ENCODE peak calls at places on chromosome 3, in four cellular contexts. One of them, this sample, is unnamed. For H3K4me1 and H3K9me3, the result is how much of the 10 kb centered on the place peaks cover.

GRCh38 chr3:31960793-31961431 is 20.1 kb downstream of the OSBPL10 start:
- DNase-seq in left ventricle myocardium inferior: no peak
- DNase-seq in A549: peak
- DNase-seq in OCI-LY7: peak
- DNase-seq in this sample: no peak

GRCh38 chr3:182245059-182245458 is 533.3 kb downstream of the SOX2 start:
- DNase-seq in A549: no peak
- DNase-seq in left ventricle myocardium inferior: no peak
- DNase-seq in OCI-LY7: no peak
- DNase-seq in this sample: no peak

GRCh38 chr3:32410367-32411246 is 19.0 kb downstream of the CMTM7 start:
- DNase-seq in left ventricle myocardium inferior: no peak
- DNase-seq in A549: no peak
- DNase-seq in OCI-LY7: no peak
- DNase-seq in this sample: no peak

GRCh38 chr3:52897130-52898109 is at the start of gene STIMATE:
- DNase-seq in left ventricle myocardium inferior: peak
- DNase-seq in A549: peak
- DNase-seq in OCI-LY7: peak
- DNase-seq in this sample: peak

GRCh38 chr3:173397161-173398110 is at the start of gene NLGN1:
- DNase-seq in left ventricle myocardium inferior: peak
- DNase-seq in OCI-LY7: no peak
- DNase-seq in A549: no peak
- DNase-seq in this sample: peak

GRCh38 chr3:49626796-49627195 is 47.4 kb upstream of the APEH start:
- DNase-seq in OCI-LY7: no peak
- DNase-seq in left ventricle myocardium inferior: no peak
- DNase-seq in A549: no peak
- DNase-seq in this sample: no peak

GRCh38 chr3:59759298-59760169 is 709.7 kb upstream of the CFAP20DC start:
- DNase-seq in OCI-LY7: no peak
- DNase-seq in left ventricle myocardium inferior: no peak
- DNase-seq in A549: no peak
- DNase-seq in this sample: no peak

GRCh38 chr3:127588675-127589577 is 1.6 kb downstream of the TPRA1 start:
- DNase-seq in OCI-LY7: peak
- DNase-seq in A549: no peak
- DNase-seq in left ventricle myocardium inferior: no peak
- DNase-seq in this sample: no peak

GRCh38 chr3:161796312-161796711 is 299.7 kb downstream of the OTOL1 start:
- DNase-seq in left ventricle myocardium inferior: no peak
- DNase-seq in OCI-LY7: no peak
- DNase-seq in A549: no peak
- DNase-seq in this sample: no peak

GRCh38 chr3:152969557-152970300 is 134.8 kb downstream of the P2RY1 start:
- DNase-seq in A549: peak
- DNase-seq in left ventricle myocardium inferior: no peak
- DNase-seq in OCI-LY7: no peak
- DNase-seq in this sample: no peak

GRCh38 chr3:171646357-171647133 is 163.7 kb downstream of the PLD1 start:
- DNase-seq in OCI-LY7: peak
- DNase-seq in A549: peak
- DNase-seq in left ventricle myocardium inferior: no peak
- DNase-seq in this sample: no peak

GRCh38 chr3:32969656-32970055 is 18.2 kb downstream of the CCR4 start:
- DNase-seq in left ventricle myocardium inferior: no peak
- DNase-seq in OCI-LY7: no peak
- DNase-seq in A549: peak
- DNase-seq in this sample: no peak

GRCh38 chr3:126340081-126340511 is 17.1 kb downstream of the KLF15 start:
- DNase-seq in OCI-LY7: no peak
- DNase-seq in A549: no peak
- DNase-seq in left ventricle myocardium inferior: peak
- DNase-seq in this sample: no peak

GRCh38 chr3:72738752-72739520 is 109.3 kb downstream of the SHQ1 start:
- DNase-seq in A549: peak
- DNase-seq in OCI-LY7: peak
- DNase-seq in left ventricle myocardium inferior: peak
- DNase-seq in this sample: peak

GRCh38 chr3:52405601-52406115 is 39.2 kb downstream of the SEMA3G start:
- DNase-seq in left ventricle myocardium inferior: no peak
- DNase-seq in A549: no peak
- DNase-seq in OCI-LY7: no peak
- DNase-seq in this sample: no peak

GRCh38 chr3:196506687-196507086 is 3.1 kb upstream of the RNF168 start:
- DNase-seq in OCI-LY7: no peak
- DNase-seq in A549: no peak
- DNase-seq in left ventricle myocardium inferior: no peak
- DNase-seq in this sample: no peak

GRCh38 chr3:69181592-69182211 is 59.3 kb upstream of the LMOD3 start:
- DNase-seq in A549: peak
- DNase-seq in left ventricle myocardium inferior: no peak
- DNase-seq in OCI-LY7: no peak
- DNase-seq in this sample: no peak

GRCh38 chr3:53198256-53198977 is 37.4 kb downstream of the PRKCD start:
- DNase-seq in left ventricle myocardium inferior: no peak
- DNase-seq in OCI-LY7: peak
- DNase-seq in A549: no peak
- DNase-seq in this sample: no peak

GRCh38 chr3:99319961-99320360 is 318.4 kb upstream of the COL8A1 start:
- DNase-seq in left ventricle myocardium inferior: no peak
- DNase-seq in A549: no peak
- DNase-seq in OCI-LY7: no peak
- DNase-seq in this sample: no peak

GRCh38 chr3:124691599-124691998 is 38.7 kb upstream of the UMPS start:
- DNase-seq in left ventricle myocardium inferior: no peak
- DNase-seq in OCI-LY7: no peak
- DNase-seq in A549: no peak
- DNase-seq in this sample: no peak

GRCh38 chr3:142857056-142857455 is 31.8 kb downstream of the PCOLCE2 start:
- DNase-seq in A549: peak
- DNase-seq in left ventricle myocardium inferior: peak
- DNase-seq in OCI-LY7: peak
- DNase-seq in this sample: no peak

GRCh38 chr3:108311797-108312196 is 15.4 kb downstream of the HHLA2 start:
- DNase-seq in A549: no peak
- DNase-seq in OCI-LY7: no peak
- DNase-seq in left ventricle myocardium inferior: no peak
- DNase-seq in this sample: no peak

GRCh38 chr3:105394177-105394576 is 27.5 kb downstream of the ALCAM start:
- DNase-seq in OCI-LY7: no peak
- DNase-seq in A549: no peak
- DNase-seq in left ventricle myocardium inferior: no peak
- DNase-seq in this sample: no peak

GRCh38 chr3:29441422-29441821 is 160.6 kb downstream of the RBMS3 start:
- DNase-seq in OCI-LY7: no peak
- DNase-seq in left ventricle myocardium inferior: no peak
- DNase-seq in A549: no peak
- DNase-seq in this sample: no peak

GRCh38 chr3:57597973-57598351 is 818 bp upstream of the ARF4 start:
- DNase-seq in A549: no peak
- DNase-seq in OCI-LY7: no peak
- DNase-seq in left ventricle myocardium inferior: no peak
- DNase-seq in this sample: no peak

GRCh38 chr3:127226946-127227842 is 34.3 kb downstream of the PRR23E start:
- DNase-seq in OCI-LY7: no peak
- DNase-seq in left ventricle myocardium inferior: no peak
- DNase-seq in A549: peak
- DNase-seq in this sample: peak

GRCh38 chr3:79953591-79954105 is 185.8 kb upstream of the ROBO1 start:
- DNase-seq in A549: no peak
- DNase-seq in OCI-LY7: no peak
- DNase-seq in left ventricle myocardium inferior: no peak
- DNase-seq in this sample: no peak

GRCh38 chr3:183500981-183501704 is 54.4 kb downstream of the KLHL6 start:
- DNase-seq in OCI-LY7: no peak
- DNase-seq in A549: no peak
- DNase-seq in left ventricle myocardium inferior: no peak
- DNase-seq in this sample: peak

GRCh38 chr3:39000008-39000450 is 51.7 kb downstream of the SCN11A start:
- DNase-seq in A549: peak
- DNase-seq in OCI-LY7: peak
- DNase-seq in left ventricle myocardium inferior: no peak
- DNase-seq in this sample: no peak

GRCh38 chr3:86774082-86774691 is 216.8 kb downstream of the VGLL3 start:
- DNase-seq in A549: peak
- DNase-seq in left ventricle myocardium inferior: no peak
- DNase-seq in OCI-LY7: peak
- DNase-seq in this sample: no peak

GRCh38 chr3:110272525-110272924 is 799.1 kb upstream of the NECTIN3 start:
- DNase-seq in A549: no peak
- DNase-seq in OCI-LY7: no peak
- DNase-seq in left ventricle myocardium inferior: no peak
- DNase-seq in this sample: no peak

GRCh38 chr3:100277255-100277800 is 16.5 kb downstream of the TBC1D23 start:
- DNase-seq in left ventricle myocardium inferior: no peak
- DNase-seq in OCI-LY7: no peak
- DNase-seq in A549: no peak
- DNase-seq in this sample: no peak

GRCh38 chr3:78277793-78278192 is 1237.9 kb downstream of the ROBO2 start:
- DNase-seq in OCI-LY7: no peak
- DNase-seq in left ventricle myocardium inferior: no peak
- DNase-seq in A549: no peak
- DNase-seq in this sample: no peak

GRCh38 chr3:40109641-40110490 is 199.6 kb upstream of the EIF1B start:
- DNase-seq in OCI-LY7: no peak
- DNase-seq in left ventricle myocardium inferior: no peak
- DNase-seq in A549: no peak
- DNase-seq in this sample: no peak

GRCh38 chr3:4421121-4421520 is 45.9 kb downstream of the SUMF1 start:
- DNase-seq in left ventricle myocardium inferior: no peak
- DNase-seq in OCI-LY7: no peak
- DNase-seq in A549: peak
- DNase-seq in this sample: peak

GRCh38 chr3:34005886-34006285 is 207.5 kb downstream of the PDCD6IP start:
- DNase-seq in A549: no peak
- DNase-seq in OCI-LY7: no peak
- DNase-seq in left ventricle myocardium inferior: no peak
- DNase-seq in this sample: no peak

GRCh38 chr3:72964633-72965032 is 32.0 kb upstream of the PPP4R2 start:
- DNase-seq in left ventricle myocardium inferior: no peak
- DNase-seq in A549: no peak
- DNase-seq in OCI-LY7: no peak
- DNase-seq in this sample: no peak

GRCh38 chr3:101936419-101937331 is 87.4 kb downstream of the NFKBIZ start:
- DNase-seq in OCI-LY7: peak
- DNase-seq in left ventricle myocardium inferior: no peak
- DNase-seq in A549: peak
- DNase-seq in this sample: no peak

DNA sequence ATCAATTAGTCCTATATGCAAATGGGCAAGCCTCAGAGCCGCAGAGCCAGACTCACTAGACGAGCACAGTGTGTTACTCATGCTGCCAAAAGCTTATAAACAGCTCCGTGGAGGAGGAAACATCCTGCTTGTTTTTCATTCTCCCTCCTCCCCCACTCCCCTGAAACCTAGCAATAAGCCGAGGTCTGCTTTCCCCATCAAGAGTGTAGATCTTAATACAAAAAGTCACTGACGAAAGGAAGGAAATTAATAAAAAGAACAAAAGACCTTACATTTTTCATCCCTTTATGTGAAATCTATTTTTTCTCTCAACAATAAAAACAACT is 88.5 kb downstream of the XXYLT1 start:
- DNase-seq in OCI-LY7: no peak
- DNase-seq in left ventricle myocardium inferior: no peak
- DNase-seq in A549: no peak
- DNase-seq in this sample: no peak
- H3K4me1 ChIP-seq in OCI-LY7: under half
- H3K4me1 ChIP-seq in left ventricle myocardium inferior: half or more
- H3K4me1 ChIP-seq in A549: under half
- H3K4me1 ChIP-seq in this sample: half or more

GRCh38 chr3:138547342-138547975 is 46.6 kb downstream of the CEP70 start:
- DNase-seq in A549: no peak
- DNase-seq in left ventricle myocardium inferior: no peak
- DNase-seq in OCI-LY7: no peak
- DNase-seq in this sample: no peak
- H3K9me3 ChIP-seq in A549: under half
- H3K9me3 ChIP-seq in left ventricle myocardium inferior: half or more
- H3K9me3 ChIP-seq in OCI-LY7: under half
- H3K9me3 ChIP-seq in this sample: under half

DNA sequence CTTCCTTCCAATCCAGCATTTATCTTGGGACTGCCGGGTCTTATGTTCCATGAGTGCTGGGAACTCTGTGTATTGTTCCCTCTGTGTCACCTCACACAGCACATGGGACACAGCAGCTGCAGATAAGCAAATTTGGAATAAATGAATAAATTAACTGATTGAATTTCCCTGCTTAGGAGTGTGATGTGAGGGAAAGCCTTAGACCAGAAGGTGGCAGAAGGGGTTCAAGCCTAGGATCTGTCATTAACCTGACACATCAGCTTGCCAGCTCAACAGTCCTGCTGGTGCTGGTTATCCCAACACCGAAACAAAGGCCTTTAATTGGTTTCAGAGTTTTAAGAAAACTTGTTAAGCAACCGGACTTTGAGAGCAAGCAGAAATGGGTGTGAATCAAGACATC is 114.4 kb downstream of the OXSM start:
- DNase-seq in A549: no peak
- DNase-seq in left ventricle myocardium inferior: no peak
- DNase-seq in OCI-LY7: peak
- DNase-seq in this sample: no peak
- TF ChIP-seq CTCF in A549: no peak
- TF ChIP-seq CTCF in left ventricle myocardium inferior: peak
- TF ChIP-seq CTCF in OCI-LY7: peak
- TF ChIP-seq CTCF in this sample: no peak

GRCh38 chr3:11624161-11624560 is 19.6 kb downstream of the VGLL4 start:
- DNase-seq in OCI-LY7: no peak
- DNase-seq in left ventricle myocardium inferior: no peak
- DNase-seq in A549: no peak
- DNase-seq in this sample: no peak
- H3K4me1 ChIP-seq in OCI-LY7: under half
- H3K4me1 ChIP-seq in left ventricle myocardium inferior: half or more
- H3K4me1 ChIP-seq in A549: under half
- H3K4me1 ChIP-seq in this sample: under half